ENCODE peak calls at places on chromosomes 13 and 19, in six cellular contexts. O, D, X, T, C and G are unnamed samples.

GRCh38 chr13:87123987-87124784 is 547.0 kb upstream of the SLITRK5 start:
- DNase-seq in O (peak), D (no peak), X (peak), T (no peak), C (no peak), G (no peak)

GRCh38 chr19:53942001-53942786 is 20.5 kb upstream of the CACNG8 start:
- DNase-seq in O (no peak), D (peak), X (no peak), T (no peak), C (no peak), G (no peak)

GRCh38 chr19:41025871-41026270 is 34.8 kb downstream of the CYP2B6 start:
- DNase-seq in O (no peak), D (no peak), X (peak), T (no peak), C (no peak), G (no peak)

GRCh38 chr19:5850743-5851293 is 431 bp downstream of the FUT3 start:
- DNase-seq in O (no peak), D (no peak), X (peak), T (no peak), C (peak), G (no peak)

GRCh38 chr13:39777527-39778061 is 122.1 kb downstream of the COG6 start:
- DNase-seq in O (no peak), D (no peak), X (peak), T (no peak), C (no peak), G (no peak)

GRCh38 chr13:27037171-27037570 is 134.4 kb downstream of the USP12 start:
- DNase-seq in O (no peak), D (no peak), X (no peak), T (no peak), C (no peak), G (no peak)

GRCh38 chr13:85985791-85986190 is 186.6 kb upstream of the SLITRK6 start:
- DNase-seq in O (no peak), D (no peak), X (no peak), T (no peak), C (no peak), G (no peak)

GRCh38 chr19:33403221-33403972 is 29.9 kb downstream of the CEBPG start:
- DNase-seq in O (no peak), D (no peak), X (no peak), T (peak), C (peak), G (no peak)

GRCh38 chr19:40443930-40444180 is 280 bp downstream of the SERTAD3 start:
- DNase-seq in O (no peak), D (no peak), X (no peak), T (no peak), C (no peak), G (no peak)

GRCh38 chr13:48492123-48493075 is 40.5 kb downstream of the RCBTB2 start:
- DNase-seq in O (peak), D (peak), X (no peak), T (peak), C (peak), G (peak)

GRCh38 chr13:105368781-105369180 is 1166.7 kb downstream of the EFNB2 start:
- DNase-seq in O (no peak), D (no peak), X (no peak), T (no peak), C (no peak), G (no peak)

GRCh38 chr19:2578391-2578826 is 102.5 kb downstream of the GADD45B start:
- DNase-seq in O (no peak), D (no peak), X (peak), T (peak), C (peak), G (no peak)

GRCh38 chr19:21130097-21130775 is 11.6 kb upstream of the ZNF431 start:
- DNase-seq in O (no peak), D (no peak), X (no peak), T (no peak), C (no peak), G (no peak)

GRCh38 chr13:49060698-49061387 is 85.1 kb downstream of the FNDC3A start:
- DNase-seq in O (no peak), D (no peak), X (no peak), T (no peak), C (no peak), G (no peak)

GRCh38 chr19:38910488-38910887 is 1.5 kb downstream of the CCER2 start:
- DNase-seq in O (no peak), D (no peak), X (no peak), T (no peak), C (no peak), G (no peak)

GRCh38 chr19:8445488-8446001 is 770 bp downstream of the HNRNPM start:
- DNase-seq in O (peak), D (peak), X (peak), T (peak), C (peak), G (peak)

GRCh38 chr13:102571075-102571474 is 25.7 kb upstream of the TPP2 start:
- DNase-seq in O (no peak), D (no peak), X (no peak), T (no peak), C (no peak), G (no peak)

GRCh38 chr19:38011426-38011825 is 104.4 kb downstream of the SIPA1L3 start:
- DNase-seq in O (no peak), D (no peak), X (no peak), T (no peak), C (no peak), G (no peak)

GRCh38 chr13:57630661-57631606 is 610 bp upstream of the PCDH17 start:
- DNase-seq in O (no peak), D (no peak), X (no peak), T (no peak), C (no peak), G (no peak)

DNA sequence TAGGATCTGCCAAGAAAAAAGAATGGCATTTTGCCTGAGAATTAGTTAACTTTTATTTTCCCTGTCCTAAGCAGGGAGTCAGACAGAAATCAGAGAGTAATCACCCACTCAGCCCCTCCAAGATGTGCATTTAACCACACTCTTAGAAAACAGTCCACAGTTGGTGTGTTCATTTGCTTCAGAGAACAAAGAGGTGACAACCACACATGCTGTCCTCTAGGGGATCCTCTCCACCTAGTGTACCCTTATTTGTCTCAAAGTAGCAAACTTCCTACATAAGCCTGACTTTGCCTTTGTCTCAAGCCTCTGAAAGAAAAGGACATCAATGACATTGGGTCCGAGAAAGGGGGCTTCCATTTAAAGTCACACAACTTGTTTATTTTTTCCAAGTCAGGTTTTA is 107.0 kb upstream of the RFC3 start:
- DNase-seq in O (no peak), D (no peak), X (no peak), T (no peak), C (no peak), G (no peak)
- TF ChIP-seq CTCF in O (no peak), D (no peak), X (no peak), T (no peak), C (no peak), G (no peak)

DNA sequence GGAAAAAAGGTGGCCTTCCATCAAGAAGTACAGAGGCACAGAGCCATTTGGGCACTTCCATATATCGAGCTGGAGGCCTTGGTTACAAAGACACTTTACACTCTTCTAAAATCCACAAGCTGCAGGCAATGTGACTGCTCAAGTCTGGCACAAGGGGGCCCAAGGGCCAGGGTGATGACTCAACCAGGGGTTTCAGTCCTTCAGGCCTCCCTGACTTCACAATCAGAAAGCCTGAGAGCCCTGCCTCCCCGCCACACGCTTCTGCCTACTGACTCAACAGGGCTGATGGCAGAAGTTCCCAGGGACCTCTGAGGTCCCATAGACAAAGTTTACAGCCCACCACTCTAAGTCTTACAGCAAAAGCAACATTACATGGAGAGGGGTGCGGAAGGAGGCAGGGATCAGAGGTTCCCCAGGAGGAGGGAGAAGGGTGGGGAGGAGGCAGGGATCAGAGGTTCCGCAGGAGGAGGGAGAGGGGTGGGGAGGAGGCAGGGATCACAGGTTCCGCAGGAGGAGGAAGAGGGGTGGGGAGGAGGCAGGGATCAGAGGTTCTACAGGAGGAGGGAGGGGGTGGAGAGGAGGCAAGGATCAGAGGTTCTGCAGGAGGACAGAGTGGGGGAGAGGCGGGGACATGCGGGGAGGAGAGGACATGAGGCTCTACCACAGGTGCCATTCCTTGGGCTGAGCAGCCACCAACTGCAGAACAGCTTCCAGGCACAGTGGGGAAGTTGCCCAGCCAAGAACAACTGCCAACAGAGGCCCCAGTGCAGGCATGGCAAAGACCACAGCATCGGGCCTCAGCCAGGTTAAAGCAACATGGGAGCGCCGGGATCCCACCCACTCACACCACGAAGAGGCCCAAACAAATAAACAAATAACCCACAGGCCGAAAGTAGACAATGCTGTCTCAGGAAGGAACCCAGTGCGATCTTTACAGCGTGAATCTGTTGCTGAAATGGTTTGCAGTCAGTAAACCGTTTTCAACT is 52.0 kb downstream of the SLC7A1 start:
- DNase-seq in O (no peak), D (peak), X (peak), T (no peak), C (no peak), G (no peak)
- TF ChIP-seq CTCF in O (no peak), D (peak), X (no peak), T (no peak), C (no peak), G (no peak)

GRCh38 chr19:663682-664117 is 686 bp upstream of the RNF126 start:
- DNase-seq in O (no peak), D (no peak), X (no peak), T (no peak), C (no peak), G (no peak)
- TF ChIP-seq CTCF in O (no peak), D (no peak), X (no peak), T (no peak), C (no peak), G (no peak)

GRCh38 chr13:50081899-50082425 is 66.7 kb downstream of the KCNRG start:
- DNase-seq in O (peak), D (peak), X (peak), T (peak), C (peak), G (peak)
- TF ChIP-seq CTCF in O (no peak), D (no peak), X (no peak), T (no peak), C (no peak), G (no peak)

GRCh38 chr19:47531640-47532387 is 17.0 kb upstream of the NAPA start:
- DNase-seq in O (no peak), D (no peak), X (no peak), T (no peak), C (no peak), G (no peak)
- TF ChIP-seq CTCF in O (no peak), D (peak), X (no peak), T (no peak), C (no peak), G (no peak)

DNA sequence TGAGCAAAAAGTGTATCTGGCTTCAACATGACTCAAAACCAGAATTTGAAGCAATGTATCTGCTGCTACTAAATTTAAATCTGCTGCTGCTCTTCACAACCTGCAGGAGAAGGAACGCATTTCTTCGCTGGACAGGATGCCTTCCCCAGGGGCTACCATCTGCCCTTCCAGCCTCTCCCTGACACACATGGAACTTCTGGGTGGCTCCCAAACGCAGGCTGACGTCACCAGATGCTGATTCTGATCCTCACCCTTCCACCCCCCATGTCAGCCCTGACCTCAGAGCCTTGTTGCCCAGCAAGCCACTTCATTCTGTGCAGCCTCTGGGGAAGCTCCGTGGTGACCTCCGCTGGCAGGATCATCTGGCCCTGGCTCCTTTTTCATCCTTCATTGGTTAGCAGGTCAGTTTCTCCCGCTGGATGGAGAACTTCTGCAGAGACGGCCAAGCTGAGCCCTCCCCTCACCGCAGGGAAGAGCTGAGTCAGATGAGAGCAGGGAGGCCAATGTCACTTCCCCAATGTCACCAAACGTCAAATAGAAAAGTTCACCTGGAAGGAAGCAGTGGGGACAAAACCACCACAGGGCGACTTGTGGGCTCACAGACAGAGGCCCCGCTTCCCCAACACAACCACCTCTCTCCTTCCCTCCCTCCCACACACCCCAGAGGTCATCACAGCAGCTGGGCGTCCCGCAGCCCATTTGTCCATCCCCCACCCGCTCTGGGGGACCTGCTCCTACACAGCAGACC is 14.0 kb upstream of the RAB20 start:
- DNase-seq in O (no peak), D (peak), X (no peak), T (no peak), C (peak), G (no peak)
- TF ChIP-seq CTCF in O (no peak), D (no peak), X (no peak), T (no peak), C (no peak), G (no peak)

DNA sequence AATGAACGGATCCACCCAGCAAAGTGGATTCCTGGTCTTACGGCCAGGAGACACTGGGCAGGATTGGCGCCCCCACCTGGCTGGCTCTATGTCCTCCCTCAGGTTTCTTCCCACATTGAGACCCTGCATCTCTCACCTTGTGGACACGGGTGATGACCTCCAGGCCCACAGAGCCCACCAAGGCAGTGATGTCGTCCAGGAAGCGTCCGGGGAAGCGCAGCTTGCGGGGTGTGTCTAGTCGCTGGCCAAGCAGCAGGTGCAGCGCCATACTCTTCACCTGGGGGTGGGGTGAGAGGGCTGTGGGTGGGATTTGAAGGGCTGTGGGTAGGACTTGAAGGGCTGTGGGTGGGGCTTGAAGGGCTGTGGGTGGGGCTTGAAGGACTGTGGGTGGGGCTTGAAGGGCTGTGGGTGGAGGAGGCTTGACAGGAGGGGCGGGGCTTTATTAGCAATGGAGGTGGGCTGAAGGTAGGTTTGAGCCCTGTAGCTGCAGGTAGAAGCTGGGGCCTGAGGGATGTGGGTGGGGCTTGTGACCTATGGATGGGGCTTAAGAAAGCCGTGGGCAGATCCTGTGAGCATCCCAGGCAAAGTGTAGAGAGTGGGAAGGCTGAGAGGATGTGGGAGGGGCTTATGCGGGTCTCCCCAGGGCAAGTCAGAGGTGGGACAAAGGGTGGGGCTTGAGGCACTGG is 12.1 kb upstream of the ANGPTL8 start:
- DNase-seq in O (no peak), D (no peak), X (peak), T (no peak), C (no peak), G (no peak)
- TF ChIP-seq CTCF in O (no peak), D (peak), X (no peak), T (no peak), C (no peak), G (no peak)